ENCODE peak calls at places on chromosomes 12 and 14, in four cellular contexts. H, O, I and C are unnamed samples.

GRCh38 chr14:74763803-74764531 is 851 bp downstream of the YLPM1 start:
- DNase-seq in H (no peak), O (no peak), I (no peak), C (peak)

GRCh38 chr12:52274521-52274920 is at the start of gene KRT86:
- DNase-seq in H (no peak), O (no peak), I (no peak), C (no peak)

GRCh38 chr14:59240356-59240755 is 51.9 kb downstream of the DAAM1 start:
- DNase-seq in H (peak), O (no peak), I (no peak), C (no peak)

GRCh38 chr14:93676416-93676958 is 111.8 kb downstream of the PRIMA1 start:
- DNase-seq in H (no peak), O (no peak), I (no peak), C (no peak)

GRCh38 chr12:130281157-130281799 is 56.4 kb upstream of the PIWIL1 start:
- DNase-seq in H (no peak), O (no peak), I (peak), C (peak)

GRCh38 chr12:18868673-18869072 is 130.8 kb downstream of the CAPZA3 start:
- DNase-seq in H (no peak), O (no peak), I (no peak), C (no peak)

GRCh38 chr14:101113108-101113612 is 209.6 kb upstream of the RTL1 start:
- DNase-seq in H (no peak), O (no peak), I (no peak), C (no peak)

GRCh38 chr12:123995023-123995422 is 22.0 kb downstream of the ZNF664 start:
- DNase-seq in H (no peak), O (no peak), I (no peak), C (no peak)

GRCh38 chr14:101627913-101628257 is 66.6 kb downstream of the DIO3 start:
- DNase-seq in H (no peak), O (no peak), I (no peak), C (no peak)

GRCh38 chr12:74490390-74491064 is 47.1 kb upstream of the ATXN7L3B start:
- DNase-seq in H (peak), O (no peak), I (no peak), C (no peak)

GRCh38 chr12:51994959-51995358 is 11.8 kb upstream of the TAMALIN start:
- DNase-seq in H (no peak), O (no peak), I (no peak), C (no peak)

GRCh38 chr14:96212140-96212539 is 7.5 kb downstream of the BDKRB2 start:
- DNase-seq in H (no peak), O (no peak), I (no peak), C (no peak)

GRCh38 chr12:115763982-115764621 is 513.4 kb downstream of the MED13L start:
- DNase-seq in H (no peak), O (peak), I (peak), C (peak)

GRCh38 chr12:110920324-110920910 is at the start of gene MYL2:
- DNase-seq in H (no peak), O (no peak), I (no peak), C (no peak)

GRCh38 chr14:61812347-61813100 is 50.3 kb downstream of the SNAPC1 start:
- DNase-seq in H (no peak), O (no peak), I (no peak), C (peak)

GRCh38 chr14:74570696-74571095 is 41.3 kb downstream of the LTBP2 start:
- DNase-seq in H (no peak), O (no peak), I (no peak), C (no peak)

GRCh38 chr12:3417937-3418336 is 73.1 kb upstream of the PRMT8 start:
- DNase-seq in H (no peak), O (no peak), I (no peak), C (no peak)

GRCh38 chr12:110314308-110314707 is 33.3 kb downstream of the ATP2A2 start:
- DNase-seq in H (peak), O (peak), I (no peak), C (no peak)

GRCh38 chr14:68757618-68758081 is 35.2 kb downstream of the ZFP36L1 start:
- DNase-seq in H (no peak), O (peak), I (peak), C (no peak)

GRCh38 chr12:124898200-124898950 is 16.1 kb downstream of the UBC start:
- DNase-seq in H (no peak), O (peak), I (peak), C (no peak)

GRCh38 chr12:10236720-10237119 is 24.0 kb downstream of the GABARAPL1 start:
- DNase-seq in H (no peak), O (no peak), I (no peak), C (no peak)

GRCh38 chr12:1795221-1795784 is 25.1 kb upstream of the LRTM2 start:
- DNase-seq in H (no peak), O (no peak), I (no peak), C (no peak)

GRCh38 chr14:52391866-52392600 is 77.9 kb downstream of the PTGER2 start:
- DNase-seq in H (no peak), O (no peak), I (no peak), C (no peak)

GRCh38 chr14:63478437-63478852 is 64.7 kb downstream of the PPP2R5E start:
- DNase-seq in H (peak), O (no peak), I (no peak), C (no peak)

GRCh38 chr12:46160081-46160980 is 108.5 kb downstream of the SLC38A1 start:
- DNase-seq in H (no peak), O (no peak), I (no peak), C (peak)

GRCh38 chr12:121789233-121789781 is 4.2 kb downstream of the RHOF start:
- DNase-seq in H (no peak), O (no peak), I (no peak), C (no peak)

DNA sequence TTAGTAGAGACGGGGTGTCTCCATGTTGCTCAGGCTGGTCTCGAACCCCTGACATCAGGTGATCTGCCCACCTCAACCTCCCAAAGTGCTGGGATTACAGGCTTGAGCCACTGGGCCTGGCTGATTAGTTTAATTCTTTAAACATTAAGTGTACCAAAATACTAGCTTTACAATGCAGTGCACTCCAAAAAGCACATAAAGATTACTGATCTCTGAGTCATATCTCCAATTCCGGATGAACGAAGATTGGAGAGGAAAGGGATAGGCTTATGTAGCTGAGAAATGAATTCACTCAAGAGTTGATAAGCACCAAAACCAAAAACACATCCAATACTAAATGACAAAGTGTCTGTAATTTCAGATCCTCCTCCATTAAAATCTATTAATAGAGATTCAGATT is 15.1 kb downstream of the NAV3 start:
- DNase-seq in H (no peak), O (no peak), I (no peak), C (no peak)
- TF ChIP-seq FOXK2 in H (no peak), O (no peak), I (no peak), C (no peak)

GRCh38 chr14:34461334-34462131 is 507 bp downstream of the SPTSSA start:
- DNase-seq in H (no peak), O (peak), I (peak), C (peak)
- TF ChIP-seq FOXM1 in H (no peak), O (no peak), I (no peak), C (peak)

GRCh38 chr14:21525571-21525970 is 575 bp downstream of the SALL2 start:
- DNase-seq in H (no peak), O (no peak), I (peak), C (peak)

GRCh38 chr14:21527320-21527679 is 1.2 kb upstream of the SALL2 start:
- DNase-seq in H (no peak), O (no peak), I (no peak), C (no peak)

GRCh38 chr14:21524575-21525518 is 1.3 kb downstream of the SALL2 start:
- DNase-seq in H (no peak), O (no peak), I (no peak), C (no peak)

GRCh38 chr14:21526672-21527319 is 650 bp upstream of the SALL2 start:
- DNase-seq in H (no peak), O (no peak), I (no peak), C (no peak)

DNA sequence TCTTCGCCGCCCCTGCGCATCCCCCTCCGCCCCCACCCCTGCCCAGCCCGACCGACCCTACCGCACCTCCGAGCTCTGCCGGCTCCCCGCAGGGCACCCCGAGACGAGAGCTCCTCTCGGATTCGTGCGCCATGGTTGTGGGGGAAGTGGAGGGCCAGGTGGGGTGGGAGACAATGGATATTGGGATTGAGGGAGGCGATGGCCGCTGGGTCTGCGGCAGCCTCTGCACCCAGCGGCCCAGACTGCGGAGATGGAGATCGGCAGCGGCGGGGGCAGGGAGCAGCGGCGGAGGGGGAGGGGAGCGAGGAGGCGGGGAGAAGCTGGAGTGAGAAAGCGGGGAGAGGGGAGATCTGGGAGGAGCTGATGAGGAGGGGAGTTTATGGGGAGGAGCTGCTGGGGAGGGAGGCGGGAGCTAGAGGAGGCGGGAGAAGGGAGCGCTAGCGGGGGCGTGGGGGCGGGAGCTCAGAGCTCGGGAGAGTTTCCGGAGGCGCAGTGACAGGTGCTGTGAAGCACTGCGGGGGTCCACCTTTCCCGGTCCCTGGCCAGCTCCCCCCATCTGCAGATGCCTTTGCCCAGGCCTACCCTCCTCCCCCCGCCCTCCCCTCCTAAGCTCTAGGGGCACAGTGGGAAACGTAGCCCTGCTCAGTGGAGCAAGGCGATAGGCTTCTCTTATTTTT is at the start of gene SALL2:
- DNase-seq in H (peak), O (peak), I (peak), C (peak)
- TF ChIP-seq FOXK2 in H (peak), O (no peak), I (peak), C (no peak)

DNA sequence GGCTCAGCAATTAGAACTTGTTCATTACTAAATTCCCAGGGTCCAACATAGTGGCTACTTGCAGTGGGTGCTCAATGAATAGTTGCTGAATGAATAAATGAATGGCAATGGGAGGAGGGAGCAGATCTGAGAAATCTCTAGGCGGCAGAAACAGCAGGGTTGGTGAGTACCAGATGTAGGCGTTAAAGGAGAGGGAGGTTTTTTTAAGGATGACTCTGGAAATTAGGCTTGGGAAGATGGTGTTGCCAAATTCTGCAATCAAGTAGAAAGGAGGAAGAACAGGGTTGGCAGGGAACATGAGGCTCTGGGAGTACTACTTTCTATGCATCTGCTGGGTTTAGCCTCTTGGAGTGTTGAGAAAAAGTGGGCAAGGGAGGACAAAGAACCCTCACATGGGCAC is 207.1 kb downstream of the APAF1 start:
- DNase-seq in H (no peak), O (no peak), I (no peak), C (no peak)
- TF ChIP-seq FOXM1 in H (no peak), O (no peak), I (no peak), C (no peak)

GRCh38 chr14:103434868-103435442 is 49.7 kb downstream of the MARK3 start:
- DNase-seq in H (no peak), O (no peak), I (no peak), C (no peak)

GRCh38 chr14:103432627-103433026 is 47.4 kb downstream of the MARK3 start:
- DNase-seq in H (no peak), O (no peak), I (no peak), C (no peak)

GRCh38 chr14:103442288-103442687 is 57.1 kb downstream of the MARK3 start:
- DNase-seq in H (no peak), O (no peak), I (no peak), C (no peak)

GRCh38 chr14:103433902-103434563 is 48.8 kb downstream of the MARK3 start:
- DNase-seq in H (no peak), O (no peak), I (no peak), C (no peak)

DNA sequence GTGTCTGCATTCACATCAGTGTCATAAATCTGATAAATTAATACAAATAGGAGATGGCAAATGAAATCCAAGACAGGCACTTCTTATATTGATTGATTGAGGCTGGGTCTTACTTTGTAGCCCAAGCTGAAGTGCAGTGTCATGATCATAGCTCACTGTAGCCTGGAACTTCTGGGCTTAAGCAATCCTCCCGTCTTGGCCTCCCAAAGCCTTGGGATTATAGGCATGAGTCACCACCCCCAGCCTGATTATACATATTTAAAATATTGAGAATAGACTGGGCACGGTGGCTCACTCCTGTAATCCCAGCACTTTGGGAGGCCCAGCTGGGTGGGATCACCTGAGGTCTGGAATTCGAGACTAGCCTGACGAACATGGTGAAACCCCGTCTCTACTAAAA is 51.3 kb downstream of the MARK3 start:
- DNase-seq in H (no peak), O (no peak), I (no peak), C (no peak)
- TF ChIP-seq FOXK2 in H (no peak), O (no peak), I (no peak), C (no peak)

GRCh38 chr14:53962954-53963490 is 6.4 kb upstream of the BMP4 start:
- DNase-seq in H (no peak), O (no peak), I (no peak), C (no peak)
- TF ChIP-seq FOXM1 in H (no peak), O (no peak), I (no peak), C (no peak)